ENCODE peak calls at places on chromosomes 2 and 18, in seven cellular contexts. V is sigmoid colon, K is SHP77, W is kidney epithelial cell, Q is M059J, A is left colon, Y is iPS-NIHi11. N is an unnamed sample.

GRCh38 chr2:223197046-223197445 is 145.1 kb downstream of the KCNE4 start:
- DNase-seq in W (no peak), Y (no peak), V (no peak), Q (peak; percentile 8), A (no peak), K (no peak), N (no peak)

GRCh38 chr2:19504400-19505198 is 146.2 kb upstream of the OSR1 start:
- DNase-seq in A (no peak), W (peak; percentile 7), Y (no peak), K (no peak), V (no peak), Q (peak; percentile 61), N (no peak)

GRCh38 chr2:95374029-95374428 is 28.5 kb upstream of the FAHD2A start:
- DNase-seq in V (peak; percentile 19), Y (no peak), W (no peak), A (no peak), K (no peak), Q (no peak), N (no peak)

GRCh38 chr2:60552096-60552850 is 1.2 kb downstream of the BCL11A start:
- DNase-seq in V (peak; percentile 66), A (no peak), W (no peak), Y (no peak), Q (no peak), K (no peak), N (no peak)

GRCh38 chr18:48794251-48794970 is 156.4 kb downstream of the SMAD7 start:
- DNase-seq in K (no peak), Y (no peak), V (peak; percentile 38), Q (no peak), A (peak; percentile 9), W (no peak), N (no peak)

GRCh38 chr2:10172033-10172865 is 49.7 kb downstream of the RRM2 start:
- DNase-seq in Q (no peak), K (no peak), Y (no peak), V (no peak), W (no peak), A (no peak), N (no peak)

GRCh38 chr2:155266579-155266978 is 568.1 kb downstream of the KCNJ3 start:
- DNase-seq in A (no peak), Q (no peak), W (no peak), Y (peak; percentile 21), V (no peak), K (no peak), N (no peak)

GRCh38 chr2:235839226-235839625 is 329.0 kb downstream of the GBX2 start:
- DNase-seq in A (no peak), Y (no peak), W (no peak), K (no peak), Q (no peak), V (no peak), N (no peak)

GRCh38 chr18:24678626-24679025 is 218.2 kb downstream of the HRH4 start:
- DNase-seq in Y (no peak), K (no peak), V (no peak), Q (peak; percentile 37), A (no peak), W (no peak), N (no peak)

GRCh38 chr2:160006466-160006865 is 55.9 kb downstream of the PLA2R1 start:
- DNase-seq in V (no peak), K (no peak), W (no peak), A (no peak), Q (no peak), Y (no peak), N (no peak)

GRCh38 chr2:84735383-84735782 is 145.5 kb downstream of the TRABD2A start:
- DNase-seq in Y (no peak), W (no peak), V (no peak), A (no peak), K (no peak), Q (peak; percentile 29), N (no peak)

GRCh38 chr2:137405496-137405895 is 558.8 kb upstream of the HNMT start:
- DNase-seq in V (no peak), K (no peak), W (no peak), Y (no peak), A (no peak), Q (no peak), N (no peak)

GRCh38 chr2:25606892-25607291 is 66.5 kb downstream of the DTNB start:
- DNase-seq in Q (peak; percentile 51), K (peak; percentile 8), A (no peak), W (no peak), V (no peak), Y (no peak), N (no peak)

GRCh38 chr2:106104332-106105062 is 89.6 kb downstream of the UXS1 start:
- DNase-seq in V (no peak), A (no peak), Y (peak; percentile 82), K (peak; percentile 23), Q (peak; percentile 57), W (no peak), N (peak; percentile 15)

GRCh38 chr2:240614391-240614790 is 10.9 kb upstream of the GPR35 start:
- DNase-seq in K (no peak), Y (no peak), W (no peak), A (no peak), Q (no peak), V (no peak), N (no peak)

GRCh38 chr18:40676676-40677075 is 1278.4 kb upstream of the PIK3C3 start:
- DNase-seq in K (no peak), Q (peak; percentile 67), A (no peak), W (no peak), Y (no peak), V (no peak), N (no peak)

GRCh38 chr2:118593257-118593656 is 254.2 kb downstream of the EN1 start:
- DNase-seq in W (no peak), A (no peak), K (no peak), Q (no peak), Y (no peak), V (no peak), N (no peak)

GRCh38 chr18:50961974-50962373 is 5.9 kb upstream of the ELAC1 start:
- DNase-seq in K (no peak), W (no peak), Y (no peak), V (no peak), Q (peak; percentile 19), A (no peak), N (no peak)

GRCh38 chr18:25737710-25738251 is 352.6 kb downstream of the SS18 start:
- DNase-seq in W (peak; percentile 70), Q (peak; percentile 97), V (no peak), K (no peak), Y (no peak), A (no peak), N (peak; percentile 82)

GRCh38 chr2:151111599-151112278 is 149.9 kb downstream of the RBM43 start:
- DNase-seq in Y (peak; percentile 30), K (no peak), A (no peak), W (peak; percentile 56), Q (peak; percentile 80), V (no peak), N (peak; percentile 16)

GRCh38 chr2:55425449-55425848 is 5.8 kb upstream of the CCDC88A start:
- DNase-seq in W (peak; percentile 53), A (no peak), Q (peak; percentile 71), Y (no peak), K (no peak), V (no peak), N (peak; percentile 26)

GRCh38 chr2:60867848-60868247 is 13.5 kb upstream of the REL start:
- DNase-seq in A (no peak), W (no peak), Q (no peak), Y (no peak), V (no peak), K (no peak), N (no peak)

GRCh38 chr2:211455225-211455841 is 898.9 kb downstream of the CPS1 start:
- DNase-seq in Q (peak; percentile 45), W (peak; percentile 9), V (no peak), A (no peak), Y (peak; percentile 55), K (peak; percentile 36), N (peak; percentile 8)

GRCh38 chr2:238116298-238117198 is 16.4 kb downstream of the ESPNL start:
- DNase-seq in V (no peak), W (no peak), K (no peak), Y (no peak), A (no peak), Q (no peak), N (no peak)

GRCh38 chr2:24830351-24830750 is 37.1 kb downstream of the CENPO start:
- DNase-seq in V (peak; percentile 47), K (no peak), A (no peak), Q (peak; percentile 33), W (no peak), Y (peak; percentile 28), N (no peak)

GRCh38 chr18:44924750-44925534 is 244.3 kb downstream of the SETBP1 start:
- DNase-seq in A (no peak), K (no peak), V (no peak), Q (no peak), W (no peak), Y (no peak), N (no peak)

GRCh38 chr18:63472380-63472779 is 4.4 kb upstream of the SERPINB5 start:
- DNase-seq in V (no peak), K (no peak), Q (no peak), Y (no peak), A (peak; percentile 44), W (peak; percentile 1), N (peak; percentile 14)

GRCh38 chr2:84906900-84907714 is 1.7 kb downstream of the TMSB10 start:
- DNase-seq in W (no peak), V (peak; percentile 83), A (peak; percentile 82), Y (peak; percentile 48), K (no peak), Q (peak; percentile 84), N (peak; percentile 39)

GRCh38 chr2:31263636-31264190 is 29.8 kb downstream of the EHD3 start:
- DNase-seq in A (no peak), Y (no peak), K (no peak), V (no peak), Q (no peak), W (no peak), N (no peak)

GRCh38 chr18:3402962-3403585 is 46.9 kb upstream of the TGIF1 start:
- DNase-seq in Y (no peak), W (no peak), V (no peak), Q (peak; percentile 52), K (no peak), A (no peak), N (peak; percentile 99)

GRCh38 chr2:197450485-197450884 is 2.9 kb upstream of the COQ10B start:
- DNase-seq in Y (no peak), A (no peak), Q (no peak), W (no peak), K (no peak), V (no peak), N (no peak)